ENCODE peak calls at places on chromosomes 7 and 10, in eight cellular contexts. K is NCI-H2081; N is NCI-H1436; V is stimulated activated CD8-positive, alpha-beta memory T cell treated with anti-CD3 and anti-CD28 coated beads, Interleukin-4, amount 100 ng/mL, for 24 hours; W is fibroblast of pulmonary artery; U is fibroblast of mammary gland; J is LNCaP clone FGC; A is hippocampal formation. Z is an unnamed sample.

GRCh38 chr7:105718511-105718925 is 137.2 kb upstream of the EFCAB10 start:
- DNase-seq in J (no peak), K (no peak), U (no peak), N (no peak), V (no peak), A (no peak), W (no peak), Z (no peak)

GRCh38 chr7:30921540-30921930 is 9.9 kb downstream of the AQP1 start:
- DNase-seq in W (no peak), N (no peak), U (no peak), A (no peak), K (no peak), V (no peak), J (no peak), Z (no peak)

GRCh38 chr10:29590598-29591415 is 44.0 kb downstream of the SVIL start:
- DNase-seq in U (peak), N (no peak), J (peak), A (no peak), K (peak), V (no peak), W (peak), Z (peak)

GRCh38 chr7:133629696-133630095 is 376.8 kb downstream of the EXOC4 start:
- DNase-seq in V (no peak), W (no peak), U (peak), N (no peak), A (no peak), K (no peak), J (no peak), Z (no peak)

GRCh38 chr7:17706734-17707133 is 233.6 kb downstream of the SNX13 start:
- DNase-seq in W (peak), V (no peak), A (peak), J (peak), K (peak), U (peak), N (peak), Z (peak)

GRCh38 chr7:105643857-105644256 is 62.6 kb upstream of the EFCAB10 start:
- DNase-seq in J (no peak), U (no peak), V (no peak), N (no peak), A (no peak), W (no peak), K (no peak), Z (no peak)

GRCh38 chr10:129951841-129952240 is 12.2 kb downstream of the EBF3 start:
- DNase-seq in V (no peak), W (no peak), N (no peak), K (no peak), J (no peak), U (no peak), A (no peak), Z (no peak)

GRCh38 chr10:2978111-2978510 is 89.2 kb upstream of the PFKP start:
- DNase-seq in K (peak), V (no peak), N (peak), A (no peak), J (peak), W (peak), U (peak), Z (peak)

GRCh38 chr7:93873998-93874574 is 16.5 kb downstream of the TFPI2 start:
- DNase-seq in J (no peak), A (no peak), N (no peak), V (no peak), U (no peak), K (no peak), W (no peak), Z (no peak)

GRCh38 chr10:104045151-104046089 is 40.3 kb downstream of the COL17A1 start:
- DNase-seq in N (peak), A (peak), K (peak), J (peak), V (no peak), U (peak), W (peak), Z (peak)

GRCh38 chr10:47383254-47384147 is 592 bp downstream of the ZNF488 start:
- DNase-seq in W (no peak), U (no peak), A (no peak), K (peak), J (no peak), V (no peak), N (peak), Z (no peak)

GRCh38 chr7:117220836-117221235 is 102.0 kb downstream of the WNT2 start:
- DNase-seq in N (no peak), J (no peak), K (peak), A (no peak), V (no peak), W (no peak), U (no peak), Z (no peak)

GRCh38 chr10:5187852-5188251 is 2.9 kb upstream of the AKR1C8 start:
- DNase-seq in K (no peak), N (no peak), A (no peak), W (peak), V (no peak), U (no peak), J (no peak), Z (no peak)

GRCh38 chr10:124494050-124494807 is 32.6 kb downstream of the LHPP start:
- DNase-seq in N (no peak), A (no peak), K (no peak), V (no peak), J (no peak), U (no peak), W (no peak), Z (no peak)

GRCh38 chr7:137146552-137146961 is 197.0 kb downstream of the PTN start:
- DNase-seq in J (no peak), V (no peak), U (peak), W (peak), K (no peak), A (no peak), N (no peak), Z (peak)

GRCh38 chr7:117248810-117249209 is 74.0 kb downstream of the WNT2 start:
- DNase-seq in A (peak), N (no peak), W (no peak), V (no peak), K (no peak), U (peak), J (no peak), Z (no peak)

GRCh38 chr7:14602851-14603250 is 299.7 kb downstream of the DGKB start:
- DNase-seq in W (no peak), K (no peak), N (no peak), A (no peak), J (no peak), U (no peak), V (no peak), Z (no peak)

GRCh38 chr7:74499835-74500388 is 46.2 kb downstream of the GTF2IRD1 start:
- DNase-seq in N (no peak), A (no peak), V (no peak), J (no peak), U (no peak), K (no peak), W (no peak), Z (no peak)

GRCh38 chr7:77877800-77878199 is 79.2 kb downstream of the PHTF2 start:
- DNase-seq in U (peak), J (no peak), N (no peak), A (no peak), V (no peak), W (no peak), K (no peak), Z (no peak)

GRCh38 chr10:103512166-103512565 is 18.7 kb downstream of the NEURL1 start:
- DNase-seq in V (no peak), J (no peak), N (no peak), U (no peak), W (no peak), A (no peak), K (no peak), Z (no peak)

GRCh38 chr10:87656431-87657072 is 3.1 kb upstream of the PAPSS2 start:
- DNase-seq in A (no peak), K (peak), V (no peak), U (peak), N (peak), W (peak), J (no peak), Z (peak)

Z was measured in kidney glomerular epithelial cell.